ENCODE peak calls at places on chromosomes 3 and 15, in four cellular contexts. L is uterus, U is cardiac fibroblast, C is omental fat pad. Z is an unnamed sample.

GRCh38 chr3:8443829-8444791 is 57.5 kb upstream of the LMCD1 start:
- DNase-seq in C (peak), U (peak), L (peak), Z (peak)

GRCh38 chr15:52357949-52358348 is 62.3 kb upstream of the MYO5C start:
- DNase-seq in L (no peak), U (no peak), C (no peak), Z (no peak)

GRCh38 chr15:40754574-40754882 is 526 bp downstream of the RMDN3 start:
- DNase-seq in C (no peak), U (no peak), L (no peak), Z (peak)

GRCh38 chr15:85804481-85805165 is 9.9 kb upstream of the KLHL25 start:
- DNase-seq in C (no peak), L (no peak), U (peak), Z (no peak)

GRCh38 chr3:101639280-101639963 is 37.5 kb downstream of the ZBTB11 start:
- DNase-seq in C (no peak), U (no peak), L (no peak), Z (no peak)

GRCh38 chr3:158789592-158789991 is 12.3 kb upstream of the MFSD1 start:
- DNase-seq in L (no peak), U (peak), C (no peak), Z (peak)

GRCh38 chr3:133895208-133896001 is at the start of gene RAB6B:
- DNase-seq in L (no peak), U (peak), C (no peak), Z (peak)

GRCh38 chr3:30795176-30795575 is 99.3 kb downstream of the GADL1 start:
- DNase-seq in L (no peak), U (no peak), C (no peak), Z (no peak)

GRCh38 chr3:196012941-196013471 is 68.9 kb downstream of the TFRC start:
- DNase-seq in L (no peak), C (no peak), U (no peak), Z (no peak)

GRCh38 chr3:151003024-151003771 is 30.7 kb upstream of the CLRN1 start:
- DNase-seq in U (no peak), C (no peak), L (no peak), Z (no peak)

GRCh38 chr15:90598053-90598577 is 68.4 kb downstream of the CRTC3 start:
- DNase-seq in C (no peak), U (peak), L (peak), Z (no peak)

GRCh38 chr3:188299068-188299467 is 145.1 kb downstream of the LPP start:
- DNase-seq in C (no peak), U (no peak), L (no peak), Z (no peak)

GRCh38 chr15:94509259-94509658 is 277.9 kb downstream of the MCTP2 start:
- DNase-seq in C (no peak), L (no peak), U (no peak), Z (no peak)

GRCh38 chr3:13535526-13535875 is 13.4 kb upstream of the FBLN2 start:
- DNase-seq in C (no peak), U (no peak), L (no peak), Z (no peak)

GRCh38 chr3:196712514-196713413 is 587 bp downstream of the PIGX start:
- DNase-seq in L (peak), U (peak), C (peak), Z (no peak)

GRCh38 chr3:16801698-16802097 is 83.1 kb upstream of the PLCL2 start:
- DNase-seq in L (no peak), U (peak), C (no peak), Z (no peak)

GRCh38 chr3:100603449-100603848 is 6.0 kb upstream of the ADGRG7 start:
- DNase-seq in C (no peak), L (no peak), U (peak), Z (peak)

GRCh38 chr15:62119926-62120273 is 45.2 kb downstream of the C2CD4B start:
- DNase-seq in C (no peak), L (no peak), U (no peak), Z (no peak)

GRCh38 chr3:158912188-158912587 is 110.3 kb downstream of the MFSD1 start:
- DNase-seq in L (no peak), U (no peak), C (no peak), Z (no peak)

GRCh38 chr3:115790759-115791158 is 167.4 kb downstream of the GAP43 start:
- DNase-seq in L (no peak), C (no peak), U (peak), Z (peak)

GRCh38 chr3:13282986-13283876 is 136.9 kb downstream of the NUP210 start:
- DNase-seq in L (no peak), U (no peak), C (no peak), Z (peak)

GRCh38 chr15:93974804-93975481 is 256.4 kb upstream of the MCTP2 start:
- DNase-seq in C (no peak), U (peak), L (peak), Z (peak)

DNA sequence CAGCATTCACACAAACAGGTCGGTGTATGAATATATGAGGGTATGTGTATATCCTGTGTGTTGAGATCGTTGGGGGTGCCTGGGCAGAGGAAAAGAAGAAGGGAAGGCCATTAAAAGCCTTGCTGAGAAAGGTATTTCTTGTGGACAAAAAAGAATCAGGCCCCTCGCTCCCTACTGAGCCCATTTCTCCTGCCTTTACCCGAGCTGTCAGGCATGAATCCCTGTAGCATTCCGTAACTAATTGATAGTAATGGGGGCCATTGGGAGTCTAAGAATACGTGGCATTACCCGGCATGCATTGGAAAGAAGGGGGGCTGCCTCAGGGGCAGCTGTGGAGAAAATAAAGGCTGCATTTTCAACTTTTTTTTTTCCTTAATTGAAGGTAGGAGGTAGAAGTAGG is 103.7 kb downstream of the GTPBP8 start:
- DNase-seq in U (no peak), L (no peak), C (no peak), Z (no peak)
- TF ChIP-seq CTCF in U (no peak), L (no peak), C (no peak), Z (no peak)

DNA sequence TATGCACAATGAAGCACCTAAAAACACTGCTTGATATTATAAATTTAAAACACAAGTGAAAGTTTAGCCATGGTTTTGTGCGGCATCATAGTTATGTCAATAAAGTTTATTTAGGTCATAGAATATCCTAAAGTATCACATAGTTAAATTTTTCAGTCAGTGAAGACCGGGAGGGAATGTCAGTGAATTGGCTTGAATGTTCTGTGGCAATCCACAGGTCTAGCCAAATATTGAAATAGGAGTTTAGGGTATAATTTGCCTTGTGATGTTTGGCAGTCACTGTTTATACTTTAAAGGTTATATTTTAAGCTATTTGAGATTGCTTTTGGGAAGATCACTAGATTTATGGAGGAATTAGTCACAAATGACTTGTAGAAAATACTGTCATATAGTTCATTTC is 79.7 kb upstream of the FLNB start:
- DNase-seq in L (no peak), C (no peak), U (no peak), Z (no peak)
- TF ChIP-seq CTCF in L (no peak), C (no peak), U (no peak), Z (no peak)

GRCh38 chr3:46561951-46562350 is 4.2 kb downstream of the LRRC2 start:
- DNase-seq in L (no peak), U (no peak), C (no peak), Z (no peak)

GRCh38 chr3:46561511-46561910 is 4.6 kb downstream of the LRRC2 start:
- DNase-seq in C (no peak), L (no peak), U (no peak), Z (no peak)

GRCh38 chr3:46559030-46559704 is 6.9 kb downstream of the LRRC2 start:
- DNase-seq in L (no peak), U (no peak), C (no peak), Z (peak)

GRCh38 chr3:46557814-46558183 is 8.3 kb downstream of the LRRC2 start:
- DNase-seq in C (no peak), U (no peak), L (no peak), Z (no peak)

GRCh38 chr3:46558184-46559029 is 7.7 kb downstream of the LRRC2 start:
- DNase-seq in U (peak), C (peak), L (peak), Z (peak)
- TF ChIP-seq CTCF in U (peak), C (no peak), L (peak), Z (peak)

GRCh38 chr15:91948001-91948608 is 94.6 kb downstream of the SLCO3A1 start:
- DNase-seq in L (no peak), C (no peak), U (peak), Z (peak)

GRCh38 chr15:91946075-91946474 is 92.6 kb downstream of the SLCO3A1 start:
- DNase-seq in U (no peak), C (no peak), L (no peak), Z (no peak)

GRCh38 chr15:91947370-91947769 is 93.9 kb downstream of the SLCO3A1 start:
- DNase-seq in C (no peak), U (no peak), L (no peak), Z (no peak)

GRCh38 chr15:91945385-91945784 is 91.9 kb downstream of the SLCO3A1 start:
- DNase-seq in U (no peak), C (no peak), L (no peak), Z (no peak)

GRCh38 chr15:91946914-91947313 is 93.4 kb downstream of the SLCO3A1 start:
- DNase-seq in C (no peak), L (no peak), U (no peak), Z (no peak)
- TF ChIP-seq CTCF in C (no peak), L (no peak), U (peak), Z (no peak)

GRCh38 chr3:11944052-11944673 is 60.0 kb upstream of the SYN2 start:
- DNase-seq in C (no peak), U (peak), L (no peak), Z (peak)
- TF ChIP-seq CTCF in C (no peak), U (peak), L (peak), Z (peak)

GRCh38 chr3:40309439-40309924 is at the start of gene EIF1B:
- DNase-seq in L (peak), U (peak), C (peak), Z (peak)
- TF ChIP-seq CTCF in L (peak), U (peak), C (no peak), Z (peak)

GRCh38 chr15:57079446-57079845 is 161.0 kb downstream of the TCF12 start:
- DNase-seq in C (no peak), U (no peak), L (no peak), Z (no peak)
- TF ChIP-seq CTCF in C (no peak), U (peak), L (no peak), Z (no peak)

Z was measured in BE2C.